ENCODE peak calls at places on chromosome 13, in four cellular contexts. P, U, R and F are unnamed samples.

GRCh38 chr13:111179908-111180756 is 65.0 kb downstream of the ARHGEF7 start:
- DNase-seq in P (no peak), U (no peak), R (no peak), F (no peak)

GRCh38 chr13:71285700-71286099 is 581.3 kb downstream of the DACH1 start:
- DNase-seq in P (no peak), U (no peak), R (no peak), F (no peak)

GRCh38 chr13:77184455-77184854 is 142.4 kb downstream of the MYCBP2 start:
- DNase-seq in P (no peak), U (no peak), R (no peak), F (peak)

GRCh38 chr13:112885782-112886268 is 83.2 kb upstream of the MCF2L start:
- DNase-seq in P (no peak), U (peak), R (peak), F (no peak)

GRCh38 chr13:46679369-46680180 is 117.4 kb downstream of the ESD start:
- DNase-seq in P (no peak), U (no peak), R (no peak), F (no peak)

GRCh38 chr13:76868451-76868850 is 17.8 kb downstream of the KCTD12 start:
- DNase-seq in P (no peak), U (no peak), R (no peak), F (no peak)

GRCh38 chr13:104025303-104025702 is 959.1 kb upstream of the SLC10A2 start:
- DNase-seq in P (no peak), U (no peak), R (no peak), F (no peak)

GRCh38 chr13:32881074-32881791 is 135.0 kb upstream of the KL start:
- DNase-seq in P (no peak), U (no peak), R (peak), F (no peak)

GRCh38 chr13:76677047-76677446 is 209.2 kb downstream of the KCTD12 start:
- DNase-seq in P (no peak), U (no peak), R (no peak), F (no peak)

GRCh38 chr13:111262281-111262680 is 58.2 kb upstream of the TEX29 start:
- DNase-seq in P (no peak), U (no peak), R (no peak), F (no peak)

GRCh38 chr13:51317262-51317661 is 22.2 kb upstream of the SERPINE3 start:
- DNase-seq in P (no peak), U (no peak), R (no peak), F (no peak)

GRCh38 chr13:19927117-19927734 is 31.3 kb upstream of the ZMYM2 start:
- DNase-seq in P (no peak), U (no peak), R (no peak), F (no peak)

GRCh38 chr13:94233401-94233800 is 246.1 kb downstream of the DCT start:
- DNase-seq in P (no peak), U (no peak), R (no peak), F (no peak)

GRCh38 chr13:45564108-45564507 is 51.4 kb downstream of the ERICH6B start:
- DNase-seq in P (no peak), U (no peak), R (no peak), F (no peak)

GRCh38 chr13:113404723-113405471 is 41.0 kb upstream of the GRTP1 start:
- DNase-seq in P (peak), U (no peak), R (no peak), F (no peak)

GRCh38 chr13:41554626-41555386 is 97.5 kb downstream of the RGCC start:
- DNase-seq in P (no peak), U (no peak), R (no peak), F (peak)

GRCh38 chr13:60467098-60467497 is 70.1 kb downstream of the TDRD3 start:
- DNase-seq in P (no peak), U (no peak), R (no peak), F (no peak)

GRCh38 chr13:55948175-55948574 is 1192.5 kb upstream of the PRR20A start:
- DNase-seq in P (no peak), U (no peak), R (no peak), F (no peak)

GRCh38 chr13:100808848-100809247 is 134.3 kb upstream of the TMTC4 start:
- DNase-seq in P (no peak), U (no peak), R (no peak), F (no peak)

GRCh38 chr13:76848596-76848995 is 37.6 kb downstream of the KCTD12 start:
- DNase-seq in P (peak), U (no peak), R (no peak), F (no peak)

GRCh38 chr13:103007427-103007762 is 58.8 kb downstream of the SLC10A2 start:
- DNase-seq in P (no peak), U (no peak), R (no peak), F (no peak)

GRCh38 chr13:45518525-45519235 is 53.9 kb downstream of the COG3 start:
- DNase-seq in P (no peak), U (no peak), R (no peak), F (no peak)

GRCh38 chr13:76812206-76812882 is 73.9 kb downstream of the KCTD12 start:
- DNase-seq in P (peak), U (peak), R (no peak), F (no peak)

GRCh38 chr13:54373211-54373610 is 1344.6 kb downstream of the OLFM4 start:
- DNase-seq in P (no peak), U (no peak), R (no peak), F (no peak)

GRCh38 chr13:94228781-94229180 is 250.7 kb downstream of the DCT start:
- DNase-seq in P (no peak), U (no peak), R (no peak), F (no peak)

GRCh38 chr13:60019119-60019993 is 144.4 kb downstream of the DIAPH3 start:
- DNase-seq in P (no peak), U (no peak), R (no peak), F (no peak)

GRCh38 chr13:63595811-63596210 is 2180.2 kb upstream of the PCDH20 start:
- DNase-seq in P (no peak), U (no peak), R (no peak), F (no peak)

GRCh38 chr13:39317284-39317683 is 279.0 kb downstream of the NHLRC3 start:
- DNase-seq in P (no peak), U (no peak), R (no peak), F (no peak)

GRCh38 chr13:28579334-28579733 is 79.6 kb upstream of the POMP start:
- DNase-seq in P (no peak), U (no peak), R (no peak), F (no peak)

GRCh38 chr13:80706164-80706471 is 365.2 kb upstream of the SPRY2 start:
- DNase-seq in P (no peak), U (no peak), R (no peak), F (no peak)

GRCh38 chr13:80716610-80717081 is 375.7 kb upstream of the SPRY2 start:
- DNase-seq in P (no peak), U (no peak), R (no peak), F (no peak)

GRCh38 chr13:80707000-80707983 is 366.4 kb upstream of the SPRY2 start:
- DNase-seq in P (no peak), U (no peak), R (no peak), F (no peak)

GRCh38 chr13:80717834-80718233 is 376.9 kb upstream of the SPRY2 start:
- DNase-seq in P (no peak), U (no peak), R (no peak), F (no peak)

DNA sequence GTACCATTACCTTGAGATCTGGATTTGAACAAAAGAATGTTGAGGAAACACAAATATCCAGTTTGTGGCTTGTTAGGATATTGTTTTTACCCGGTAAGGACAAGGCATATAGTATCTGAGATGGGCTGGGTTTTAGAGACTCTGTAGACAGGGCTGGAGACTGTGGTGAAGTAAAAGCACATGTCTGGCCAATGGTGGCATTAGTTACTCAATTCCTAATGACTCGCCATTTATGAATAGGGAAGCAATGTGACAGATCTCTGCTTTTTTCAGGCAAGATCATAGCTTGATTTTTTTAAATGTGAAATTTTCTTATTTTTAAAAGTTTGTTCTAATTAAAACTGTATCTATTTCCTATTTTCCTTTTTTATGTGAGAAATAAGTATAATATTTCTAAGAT is 371.1 kb upstream of the SPRY2 start:
- DNase-seq in P (no peak), U (no peak), R (no peak), F (no peak)
- TF ChIP-seq POLR2A in P (no peak), U (no peak), R (no peak), F (no peak)

GRCh38 chr13:27044837-27045570 is 126.6 kb downstream of the USP12 start:
- DNase-seq in P (no peak), U (no peak), R (no peak), F (no peak)

GRCh38 chr13:27039171-27039701 is 132.4 kb downstream of the USP12 start:
- DNase-seq in P (no peak), U (no peak), R (no peak), F (no peak)

GRCh38 chr13:27041341-27041740 is 130.3 kb downstream of the USP12 start:
- DNase-seq in P (no peak), U (no peak), R (no peak), F (no peak)

GRCh38 chr13:27040826-27041108 is 130.8 kb downstream of the USP12 start:
- DNase-seq in P (no peak), U (no peak), R (no peak), F (no peak)

GRCh38 chr13:27043013-27043412 is 128.6 kb downstream of the USP12 start:
- DNase-seq in P (no peak), U (peak), R (no peak), F (no peak)
- TF ChIP-seq POLR2AphosphoS5 in P (no peak), U (no peak), R (no peak), F (no peak)

DNA sequence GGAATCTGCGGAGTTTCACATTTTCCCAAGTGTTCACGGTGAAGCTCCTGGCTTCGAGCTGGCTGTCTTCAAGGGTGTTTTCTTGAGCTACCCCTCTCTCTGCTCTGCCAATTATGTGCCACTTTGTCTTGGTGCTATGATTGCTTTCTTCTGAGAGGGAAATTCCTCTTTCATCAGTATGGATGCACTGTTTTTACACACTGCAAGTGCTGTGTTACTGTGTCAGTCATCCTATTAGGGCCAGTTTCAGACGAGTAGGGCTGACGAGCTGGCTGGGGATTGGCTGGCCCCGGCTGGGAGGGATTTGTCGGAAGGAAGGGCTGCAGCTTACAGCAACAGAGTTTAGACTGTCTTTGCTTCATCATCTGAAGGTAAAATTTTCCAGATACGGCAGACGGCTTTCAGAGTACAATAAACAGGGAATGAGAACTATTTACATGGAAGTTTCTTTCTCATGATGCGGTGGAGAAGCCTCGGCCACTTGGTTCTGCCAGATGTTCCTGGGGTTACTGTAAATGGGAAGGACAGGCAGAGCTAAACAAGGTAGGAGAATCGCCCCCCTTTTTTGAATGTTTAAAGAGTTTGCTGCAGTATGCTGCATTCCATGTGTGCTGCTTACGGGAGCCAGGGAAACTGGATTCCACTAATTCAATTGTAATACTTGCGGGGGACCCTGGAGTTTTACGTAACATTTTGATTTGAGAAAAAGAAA is at the start of gene MBNL2:
- DNase-seq in P (peak), U (peak), R (peak), F (peak)
- TF ChIP-seq POLR2A in P (peak), U (peak), R (peak), F (peak)

GRCh38 chr13:40344270-40345148 is 321.9 kb downstream of the FOXO1 start:
- DNase-seq in P (no peak), U (no peak), R (no peak), F (no peak)

GRCh38 chr13:40343550-40344269 is 322.7 kb downstream of the FOXO1 start:
- DNase-seq in P (no peak), U (no peak), R (no peak), F (no peak)

GRCh38 chr13:40346592-40346991 is 319.8 kb downstream of the FOXO1 start:
- DNase-seq in P (no peak), U (no peak), R (no peak), F (no peak)

GRCh38 chr13:40345654-40346372 is 320.6 kb downstream of the FOXO1 start:
- DNase-seq in P (no peak), U (no peak), R (no peak), F (no peak)

GRCh38 chr13:40345149-40345514 is 321.3 kb downstream of the FOXO1 start:
- DNase-seq in P (no peak), U (no peak), R (no peak), F (no peak)
- TF ChIP-seq POLR2AphosphoS5 in P (no peak), U (no peak), R (no peak), F (no peak)

GRCh38 chr13:36857273-36857672 is 38.3 kb downstream of the RFXAP start:
- DNase-seq in P (no peak), U (no peak), R (no peak), F (no peak)
- TF ChIP-seq POLR2A in P (no peak), U (no peak), R (no peak), F (no peak)

GRCh38 chr13:43880451-43880850 is 747 bp downstream of the LACC1 start:
- DNase-seq in P (no peak), U (no peak), R (no peak), F (no peak)
- TF ChIP-seq POLR2AphosphoS5 in P (no peak), U (no peak), R (no peak), F (no peak)

DNA sequence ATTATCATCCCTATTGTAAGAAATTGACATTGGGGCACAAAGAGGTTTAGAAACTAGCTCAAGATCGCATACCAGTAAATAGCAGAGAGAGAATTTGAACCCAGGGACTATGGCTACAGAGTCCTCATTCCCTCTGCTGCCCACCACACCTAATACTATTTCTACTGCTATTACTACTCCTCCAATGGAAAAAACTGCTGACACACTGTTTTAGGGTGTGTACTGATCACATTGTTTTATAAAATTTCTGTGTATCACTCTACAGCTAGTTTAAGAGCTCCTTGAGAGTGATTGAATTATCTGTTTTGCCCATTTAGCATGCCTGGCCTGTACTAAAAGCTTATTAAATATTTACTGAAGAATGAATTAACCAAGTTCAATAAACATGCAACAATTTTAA is 552.4 kb downstream of the GPC5 start:
- DNase-seq in P (no peak), U (no peak), R (no peak), F (no peak)
- TF ChIP-seq POLR2A in P (no peak), U (no peak), R (no peak), F (no peak)

DNA sequence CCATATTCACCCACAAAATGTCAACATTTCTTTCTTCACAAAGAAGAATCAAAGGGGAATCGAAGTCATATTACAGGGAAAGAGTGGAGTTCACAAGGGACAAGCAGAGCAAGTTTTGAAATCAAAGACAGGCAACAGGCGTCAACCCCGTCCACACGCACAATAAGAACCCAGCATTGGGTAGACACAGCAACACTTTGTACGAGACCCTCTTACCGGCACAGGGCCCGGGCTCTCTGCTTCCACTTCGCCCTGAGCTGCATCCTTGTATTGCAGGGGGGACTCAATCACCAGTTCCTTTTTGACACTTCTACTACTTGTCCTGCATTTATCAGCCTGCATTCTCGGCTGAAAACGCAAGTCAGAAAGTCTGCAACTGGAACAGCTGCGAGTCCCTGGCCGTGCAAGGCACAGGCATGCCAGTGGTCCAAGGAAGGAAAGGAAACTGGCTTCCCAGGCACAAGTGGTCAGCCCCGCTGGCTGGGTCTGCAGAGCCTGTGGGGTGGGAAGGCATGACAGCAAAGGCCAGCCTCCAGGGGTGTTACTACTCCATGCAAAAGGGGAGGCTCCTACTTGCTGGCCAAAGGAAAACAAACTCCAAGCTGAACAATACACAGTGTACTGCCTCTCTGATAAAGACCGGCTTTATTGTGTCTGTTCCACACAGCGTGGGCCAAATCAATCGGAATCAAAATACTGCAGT is at the start of gene DOCK9:
- DNase-seq in P (peak), U (no peak), R (peak), F (no peak)
- TF ChIP-seq POLR2AphosphoS5 in P (no peak), U (no peak), R (peak), F (no peak)

DNA sequence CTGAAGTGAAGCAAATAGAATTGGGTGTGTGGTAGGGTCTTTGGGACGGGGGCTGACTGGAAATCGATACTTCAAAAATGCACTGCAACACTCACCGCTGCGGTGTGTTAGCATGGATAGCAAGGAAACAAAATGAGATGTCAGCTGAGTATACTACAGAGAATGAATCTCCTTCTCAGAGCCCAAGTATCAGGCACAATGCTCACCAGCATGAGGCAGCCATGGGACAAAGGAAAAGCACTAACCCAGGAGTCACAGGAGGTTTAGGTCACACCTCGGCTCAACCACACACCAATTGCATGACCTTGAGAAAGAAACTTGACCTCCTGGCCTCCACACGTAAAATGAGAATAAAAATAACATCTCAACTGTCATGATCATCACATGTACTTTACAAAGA is 74.0 kb downstream of the FAM216B start:
- DNase-seq in P (no peak), U (no peak), R (no peak), F (no peak)
- TF ChIP-seq POLR2A in P (no peak), U (no peak), R (no peak), F (no peak)

DNA sequence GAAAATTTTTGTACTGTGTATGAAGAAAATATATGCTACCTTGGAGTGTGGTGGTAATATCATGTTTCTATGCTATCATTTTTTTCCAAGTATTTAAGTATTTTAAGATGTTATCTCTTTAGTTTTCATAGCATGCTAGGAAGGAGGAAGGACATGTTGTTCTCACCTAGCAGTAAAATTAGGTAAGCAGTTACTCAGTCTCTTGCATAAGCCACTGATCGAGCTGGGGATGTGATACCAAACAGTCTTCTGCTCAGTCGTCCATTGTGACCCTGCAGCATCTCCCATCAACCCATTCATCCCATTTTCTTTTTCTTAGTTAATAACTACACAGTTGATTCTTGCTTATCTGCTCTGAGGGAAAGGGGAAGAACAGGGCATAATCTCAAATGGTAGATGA is 130.6 kb downstream of the KLF5 start:
- DNase-seq in P (no peak), U (no peak), R (peak), F (no peak)
- TF ChIP-seq POLR2AphosphoS5 in P (no peak), U (no peak), R (peak), F (no peak)